ENCODE peak calls at places on chromosomes 2 and 18, in seven cellular contexts. T, D, E, R, U, B and C are unnamed samples.

GRCh38 chr2:119464977-119465376 is 33.3 kb downstream of the TMEM37 start:
- DNase-seq in T (no peak), D (no peak), E (no peak), R (no peak), U (no peak), B (no peak), C (no peak)

GRCh38 chr2:111216811-111217652 is 96.3 kb downstream of the BCL2L11 start:
- DNase-seq in T (no peak), D (no peak), E (no peak), R (no peak), U (peak), B (no peak), C (no peak)

GRCh38 chr18:67342159-67342558 is 174.4 kb downstream of the DSEL start:
- DNase-seq in T (no peak), D (no peak), E (no peak), R (no peak), U (no peak), B (no peak), C (no peak)

GRCh38 chr2:191690327-191690726 is 12.4 kb downstream of the NABP1 start:
- DNase-seq in T (no peak), D (no peak), E (no peak), R (no peak), U (no peak), B (no peak), C (no peak)

GRCh38 chr18:79317718-79318117 is 78.0 kb upstream of the NFATC1 start:
- DNase-seq in T (no peak), D (no peak), E (no peak), R (no peak), U (no peak), B (no peak), C (no peak)

GRCh38 chr18:2821695-2822094 is 25.1 kb upstream of the EMILIN2 start:
- DNase-seq in T (no peak), D (no peak), E (no peak), R (no peak), U (no peak), B (no peak), C (no peak)

GRCh38 chr2:162327134-162327769 is 8.8 kb upstream of the IFIH1 start:
- DNase-seq in T (peak), D (no peak), E (no peak), R (no peak), U (no peak), B (no peak), C (no peak)

GRCh38 chr18:45860971-45861370 is 35.5 kb downstream of the SIGLEC15 start:
- DNase-seq in T (no peak), D (no peak), E (peak), R (no peak), U (no peak), B (no peak), C (no peak)

GRCh38 chr2:108161298-108161697 is 78.5 kb upstream of the SULT1C3 start:
- DNase-seq in T (no peak), D (no peak), E (no peak), R (no peak), U (no peak), B (no peak), C (no peak)

GRCh38 chr2:120720746-120721145 is 14.9 kb upstream of the GLI2 start:
- DNase-seq in T (peak), D (no peak), E (no peak), R (no peak), U (peak), B (no peak), C (no peak)

GRCh38 chr2:53460347-53460746 is 307.3 kb upstream of the CHAC2 start:
- DNase-seq in T (no peak), D (no peak), E (peak), R (no peak), U (no peak), B (no peak), C (no peak)

GRCh38 chr2:176151199-176152099 is at the start of gene HOXD4:
- DNase-seq in T (no peak), D (no peak), E (peak), R (no peak), U (peak), B (no peak), C (no peak)

GRCh38 chr2:214542866-214543265 is 132.0 kb downstream of the VWC2L start:
- DNase-seq in T (no peak), D (no peak), E (peak), R (no peak), U (no peak), B (no peak), C (no peak)

GRCh38 chr2:168884990-168885389 is 5.2 kb downstream of the SPC25 start:
- DNase-seq in T (no peak), D (no peak), E (peak), R (no peak), U (no peak), B (no peak), C (no peak)

GRCh38 chr18:33536904-33537303 is 41.1 kb upstream of the ASXL3 start:
- DNase-seq in T (no peak), D (no peak), E (no peak), R (no peak), U (no peak), B (no peak), C (no peak)

GRCh38 chr2:64975232-64975791 is 13.9 kb upstream of the SLC1A4 start:
- DNase-seq in T (no peak), D (no peak), E (peak), R (peak), U (peak), B (peak), C (no peak)

GRCh38 chr2:175436076-175436475 is 254.6 kb upstream of the ATP5MC3 start:
- DNase-seq in T (no peak), D (no peak), E (no peak), R (no peak), U (no peak), B (no peak), C (no peak)

GRCh38 chr18:10142496-10143160 is 228.8 kb downstream of the VAPA start:
- DNase-seq in T (no peak), D (no peak), E (peak), R (no peak), U (no peak), B (no peak), C (no peak)

GRCh38 chr2:174711206-174711605 is 53.1 kb downstream of the CHRNA1 start:
- DNase-seq in T (no peak), D (no peak), E (peak), R (no peak), U (no peak), B (no peak), C (no peak)

GRCh38 chr2:138665932-138666331 is 114.3 kb downstream of the NXPH2 start:
- DNase-seq in T (no peak), D (no peak), E (peak), R (no peak), U (no peak), B (no peak), C (no peak)

GRCh38 chr2:85976106-85976920 is 87.5 kb upstream of the ST3GAL5 start:
- DNase-seq in T (no peak), D (no peak), E (no peak), R (no peak), U (peak), B (no peak), C (no peak)

GRCh38 chr2:143684731-143685364 is 555.6 kb downstream of the ARHGAP15 start:
- DNase-seq in T (no peak), D (no peak), E (no peak), R (no peak), U (no peak), B (no peak), C (no peak)

GRCh38 chr2:200862532-200863000 is 1.9 kb downstream of the CLK1 start:
- DNase-seq in T (no peak), D (no peak), E (peak), R (no peak), U (peak), B (no peak), C (no peak)

GRCh38 chr2:164824865-164825264 is 16.8 kb downstream of the COBLL1 start:
- DNase-seq in T (no peak), D (no peak), E (peak), R (no peak), U (no peak), B (no peak), C (no peak)

GRCh38 chr2:61720911-61721310 is 132.9 kb downstream of the FAM161A start:
- DNase-seq in T (no peak), D (no peak), E (no peak), R (no peak), U (no peak), B (no peak), C (no peak)

GRCh38 chr2:106094101-106094860 is 99.8 kb downstream of the UXS1 start:
- DNase-seq in T (no peak), D (no peak), E (no peak), R (no peak), U (peak), B (no peak), C (no peak)

GRCh38 chr18:74370163-74370562 is 54.5 kb downstream of the C18orf63 start:
- DNase-seq in T (no peak), D (no peak), E (no peak), R (no peak), U (no peak), B (no peak), C (no peak)

GRCh38 chr2:109029444-109030193 is 40.6 kb upstream of the EDAR start:
- DNase-seq in T (no peak), D (no peak), E (no peak), R (no peak), U (peak), B (no peak), C (no peak)

GRCh38 chr18:51028201-51028805 is 1.7 kb upstream of the SMAD4 start:
- DNase-seq in T (no peak), D (no peak), E (peak), R (no peak), U (peak), B (no peak), C (no peak)

GRCh38 chr2:70442301-70443077 is 111.1 kb downstream of the TGFA start:
- DNase-seq in T (peak), D (no peak), E (peak), R (no peak), U (no peak), B (no peak), C (no peak)

GRCh38 chr2:95329891-95330822 is 33.0 kb downstream of the KCNIP3 start:
- DNase-seq in T (no peak), D (no peak), E (no peak), R (no peak), U (no peak), B (no peak), C (no peak)

DNA sequence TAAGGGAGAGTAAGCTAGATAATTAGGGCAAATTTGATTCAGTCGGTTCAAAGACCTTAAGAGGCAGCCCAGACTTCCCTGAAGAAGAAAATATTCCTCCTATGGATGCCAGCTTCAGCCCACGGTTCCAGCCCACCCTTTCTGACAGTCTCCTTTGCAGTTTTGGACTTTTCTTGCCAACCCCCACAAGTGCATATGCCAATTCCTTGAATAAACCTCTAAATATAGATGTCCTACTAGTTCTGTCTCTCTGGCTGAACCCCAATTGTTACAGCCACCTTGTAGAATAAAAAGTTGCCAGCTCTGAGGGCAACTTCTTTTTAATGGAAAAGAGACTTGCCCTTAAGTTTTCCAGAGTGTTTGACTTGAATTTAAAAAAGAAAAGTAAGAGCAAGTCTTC is 111.7 kb downstream of the PID1 start:
- DNase-seq in T (no peak), D (no peak), E (no peak), R (no peak), U (no peak), B (no peak), C (no peak)
- H3K27ac ChIP-seq in T (no peak), D (no peak), E (no peak), R (no peak), U (no peak), B (no peak), C (no peak)

DNA sequence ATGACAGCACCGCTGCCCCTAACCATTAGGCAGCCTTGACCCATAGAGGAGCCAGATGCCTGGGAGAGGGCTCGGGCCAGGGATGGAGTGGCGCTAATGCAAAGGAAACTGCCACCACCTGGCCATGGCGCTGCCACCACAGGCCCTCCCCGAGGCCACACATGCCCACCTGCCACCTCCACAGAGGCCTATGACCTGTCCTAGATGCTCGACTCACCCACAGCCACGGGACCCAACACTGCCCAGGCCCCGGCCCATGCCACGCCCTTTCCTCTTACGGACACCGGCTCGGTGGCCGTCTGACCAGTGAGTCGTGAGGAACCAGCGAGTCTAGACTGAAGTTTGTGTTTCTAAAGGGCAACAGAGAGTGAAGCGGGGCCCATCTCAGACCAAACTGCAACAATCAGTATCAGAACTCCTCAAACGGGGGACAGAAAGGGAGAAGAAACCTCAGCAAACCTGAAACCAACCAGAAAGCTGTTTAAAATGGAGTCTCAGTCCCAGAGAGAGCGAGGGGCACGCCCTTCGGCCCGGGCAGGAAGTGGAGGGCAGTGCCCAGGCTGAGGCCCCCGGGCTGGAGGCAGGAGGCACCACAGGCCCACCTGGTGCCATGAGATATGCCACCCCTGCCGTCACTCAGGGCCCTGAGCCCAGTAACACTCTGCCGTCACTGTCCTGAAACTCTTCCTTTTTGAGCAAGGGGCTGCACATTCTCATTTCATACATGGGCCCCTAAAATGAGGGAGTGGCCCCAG is 711 bp downstream of the GPR17 start:
- DNase-seq in T (no peak), D (peak), E (no peak), R (no peak), U (no peak), B (peak), C (no peak)
- H3K27ac ChIP-seq in T (no peak), D (peak), E (no peak), R (peak), U (peak), B (peak), C (no peak)

GRCh38 chr2:173101687-173102086 is 26.0 kb downstream of the MAP3K20 start:
- DNase-seq in T (no peak), D (no peak), E (no peak), R (no peak), U (no peak), B (no peak), C (no peak)
- H3K27ac ChIP-seq in T (no peak), D (no peak), E (no peak), R (peak), U (no peak), B (peak), C (no peak)

DNA sequence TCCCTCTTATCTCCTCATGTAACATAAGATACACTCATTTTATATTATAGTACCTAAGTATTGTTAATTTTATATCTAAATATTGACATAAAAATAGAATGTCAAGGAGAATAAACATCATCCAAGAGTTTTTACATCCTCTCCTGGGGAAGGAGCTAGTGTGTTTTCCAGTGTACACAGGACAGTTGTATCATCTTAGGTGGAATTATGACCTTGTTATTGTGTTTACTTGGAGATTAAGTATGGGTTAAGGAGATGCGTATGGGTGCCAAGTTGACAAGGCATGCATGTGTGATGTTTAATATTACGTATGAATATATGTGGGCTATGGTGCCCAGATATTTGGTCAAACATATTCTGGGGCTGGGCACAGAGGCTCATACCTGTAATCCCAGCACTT is 11.2 kb upstream of the DDX1 start:
- DNase-seq in T (no peak), D (no peak), E (no peak), R (no peak), U (no peak), B (no peak), C (no peak)
- H3K27ac ChIP-seq in T (no peak), D (no peak), E (no peak), R (no peak), U (no peak), B (no peak), C (no peak)

GRCh38 chr18:48792141-48792540 is 158.6 kb downstream of the SMAD7 start:
- DNase-seq in T (no peak), D (peak), E (no peak), R (peak), U (peak), B (no peak), C (no peak)

GRCh38 chr18:48791636-48792105 is 159.1 kb downstream of the SMAD7 start:
- DNase-seq in T (no peak), D (no peak), E (no peak), R (peak), U (peak), B (no peak), C (no peak)

GRCh38 chr18:48790226-48790863 is 160.4 kb downstream of the SMAD7 start:
- DNase-seq in T (no peak), D (peak), E (no peak), R (peak), U (peak), B (peak), C (no peak)

GRCh38 chr18:48789259-48789812 is 161.4 kb downstream of the SMAD7 start:
- DNase-seq in T (no peak), D (no peak), E (no peak), R (no peak), U (no peak), B (no peak), C (no peak)

DNA sequence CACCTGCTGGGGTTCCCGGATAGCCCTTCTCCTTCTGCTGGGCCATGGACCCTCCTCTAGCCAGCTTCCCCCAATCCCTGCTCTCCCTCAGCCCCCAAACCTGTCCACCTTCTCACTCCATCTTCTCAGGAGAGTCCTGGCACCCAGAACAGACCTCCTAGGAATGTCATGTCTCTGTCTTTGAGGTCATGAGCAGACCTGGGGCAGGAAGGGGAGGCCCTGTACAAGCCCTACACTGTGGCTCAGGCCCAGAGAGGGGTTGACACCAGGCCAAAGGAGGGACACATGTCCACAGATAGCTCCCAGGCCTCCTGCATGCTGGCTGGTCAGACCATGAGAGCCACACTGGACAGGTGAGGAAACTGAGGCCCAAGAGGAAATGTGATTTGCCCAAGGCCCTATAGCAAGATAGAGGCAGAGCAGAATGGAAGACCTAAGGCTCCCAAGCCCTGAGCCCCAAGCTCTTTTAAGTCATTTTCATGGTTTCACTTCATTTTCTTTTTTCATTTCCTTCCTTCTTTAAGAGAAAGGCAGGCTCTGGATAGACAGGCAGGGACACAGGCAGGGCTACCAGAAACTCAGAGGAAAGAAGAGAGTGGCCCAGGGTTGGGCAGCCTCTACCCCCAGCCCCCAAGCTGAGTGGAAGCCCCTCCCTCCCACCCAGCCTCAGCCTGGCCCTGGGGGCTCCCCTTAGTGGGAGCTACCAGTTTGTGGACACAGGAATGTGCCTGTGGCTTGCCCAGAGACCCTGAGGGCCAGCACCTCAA is 159.7 kb downstream of the SMAD7 start:
- DNase-seq in T (no peak), D (peak), E (no peak), R (peak), U (peak), B (no peak), C (no peak)
- H3K27ac ChIP-seq in T (no peak), D (peak), E (no peak), R (peak), U (no peak), B (peak), C (no peak)

GRCh38 chr2:28370355-28370754 is 22.3 kb upstream of the FOSL2 start:
- DNase-seq in T (no peak), D (no peak), E (no peak), R (no peak), U (peak), B (no peak), C (no peak)
- H3K27ac ChIP-seq in T (no peak), D (no peak), E (no peak), R (no peak), U (no peak), B (peak), C (no peak)

DNA sequence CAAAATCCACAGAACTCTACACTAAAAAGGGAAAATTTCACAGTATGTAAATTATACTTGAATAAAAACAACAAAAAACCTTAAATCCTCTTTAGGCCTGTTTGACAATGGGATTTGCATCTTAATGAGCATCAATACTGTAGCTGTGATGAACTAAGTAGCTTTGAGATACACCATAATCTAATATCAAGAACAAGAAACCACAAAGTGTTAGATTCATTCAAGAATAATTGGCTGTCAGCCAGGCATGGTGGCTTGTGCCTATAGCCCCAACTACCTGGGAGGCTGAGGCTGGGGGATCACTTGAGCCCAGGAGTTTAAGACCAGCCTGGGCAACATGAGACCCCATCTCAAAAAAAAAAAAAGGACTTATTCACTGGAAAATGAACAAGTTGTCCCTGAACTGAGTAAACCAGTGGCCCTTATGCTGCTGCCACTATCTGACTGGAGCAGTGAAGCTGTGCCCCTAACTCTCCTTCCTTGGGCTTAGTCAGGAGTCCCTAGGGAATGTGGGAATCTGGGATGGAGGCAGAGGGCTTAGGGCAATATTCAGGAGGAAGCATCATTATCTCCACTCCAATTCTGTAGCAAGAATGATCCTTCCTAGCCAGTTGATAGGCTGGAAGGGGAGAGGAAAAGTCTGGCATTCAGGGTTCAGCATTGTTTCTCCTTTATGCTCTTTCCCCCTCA is 88.5 kb downstream of the PRKCE start:
- DNase-seq in T (no peak), D (no peak), E (no peak), R (no peak), U (no peak), B (no peak), C (no peak)
- H3K27ac ChIP-seq in T (no peak), D (no peak), E (no peak), R (no peak), U (no peak), B (no peak), C (no peak)